ENCODE peak calls at places on chromosomes 13 and 19, in seven cellular contexts. T is adrenal gland, U is uterus, L is heart left ventricle, A is upper lobe of left lung, K is GM12878, O is IMR-90. D is an unnamed sample.

GRCh38 chr13:99384468-99384867 is 77.3 kb upstream of the GPR183 start:
- DNase-seq in T (no peak), U (no peak), L (no peak), A (no peak), K (no peak), O (no peak), D (no peak)

GRCh38 chr19:42374826-42375376 is 15.2 kb downstream of the CNFN start:
- DNase-seq in T (no peak), U (no peak), L (no peak), A (no peak), K (no peak), O (no peak), D (no peak)

GRCh38 chr19:11737964-11738745 is 591 bp downstream of the ZNF823 start:
- DNase-seq in T (peak), U (peak), L (peak), A (peak), K (no peak), O (peak), D (peak)

GRCh38 chr19:35354898-35355297 is 3.4 kb upstream of the FFAR3 start:
- DNase-seq in T (no peak), U (no peak), L (no peak), A (peak), K (peak), O (no peak), D (no peak)

GRCh38 chr19:19749332-19750130 is 16.6 kb upstream of the ZNF14 start:
- DNase-seq in T (no peak), U (no peak), L (no peak), A (no peak), K (no peak), O (no peak), D (no peak)

GRCh38 chr13:102402292-102402691 is 444 bp upstream of the FGF14 start:
- DNase-seq in T (peak), U (peak), L (peak), A (peak), K (no peak), O (peak), D (peak)

GRCh38 chr13:113671066-113672001 is 4.3 kb downstream of the GRK1 start:
- DNase-seq in T (no peak), U (peak), L (no peak), A (peak), K (no peak), O (no peak), D (no peak)

GRCh38 chr13:103140001-103140671 is 73.9 kb upstream of the SLC10A2 start:
- DNase-seq in T (peak), U (no peak), L (no peak), A (no peak), K (peak), O (no peak), D (no peak)

GRCh38 chr13:66359910-66360552 is 870.1 kb downstream of the PCDH9 start:
- DNase-seq in T (no peak), U (no peak), L (no peak), A (no peak), K (no peak), O (no peak), D (no peak)

GRCh38 chr19:11729586-11729985 is 9.2 kb downstream of the ZNF823 start:
- DNase-seq in T (no peak), U (no peak), L (no peak), A (no peak), K (no peak), O (no peak), D (no peak)

GRCh38 chr13:109764474-109765292 is 21.7 kb downstream of the IRS2 start:
- DNase-seq in T (no peak), U (no peak), L (no peak), A (no peak), K (no peak), O (peak), D (no peak)

DNA sequence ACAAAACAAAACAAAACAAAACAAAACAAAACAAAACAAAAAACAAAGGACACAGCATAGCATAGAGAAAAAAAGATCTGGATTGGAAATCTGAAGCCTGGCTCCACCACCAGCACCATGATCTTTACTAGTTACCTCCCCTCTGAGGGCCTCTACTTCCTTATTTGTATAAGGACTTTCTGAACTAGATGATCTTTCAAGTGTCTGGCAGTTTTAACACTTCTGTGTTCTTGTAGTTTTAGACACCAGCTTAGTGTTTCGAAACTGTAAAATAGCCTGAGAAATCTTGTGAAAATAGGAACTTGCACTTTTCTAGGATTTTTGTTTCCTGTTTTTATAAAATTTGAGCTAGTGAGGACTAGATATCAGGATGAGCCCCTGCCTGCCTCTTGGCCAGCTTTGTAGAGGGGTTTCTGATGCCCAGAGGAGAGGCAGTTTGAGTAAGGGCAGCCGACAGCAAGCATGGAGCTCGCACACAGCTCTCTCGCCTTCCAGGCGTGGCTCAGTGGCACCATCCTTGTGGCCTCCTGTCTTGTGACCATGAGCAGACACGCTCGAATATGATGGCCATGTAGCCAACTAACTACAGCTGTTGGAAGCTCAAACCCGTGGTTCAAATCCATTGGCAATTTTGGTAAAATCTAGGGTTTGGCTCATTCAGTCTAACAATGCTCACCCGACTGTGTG is 319.0 kb downstream of the KCNRG start:
- DNase-seq in T (no peak), U (no peak), L (no peak), A (no peak), K (no peak), O (no peak), D (no peak)
- H3K27ac ChIP-seq in T (no peak), U (no peak), L (peak), A (no peak), K (no peak), O (peak), D (no peak)

GRCh38 chr19:55383789-55384575 is at the start of gene TMEM238:
- DNase-seq in T (peak), U (peak), L (peak), A (peak), K (no peak), O (peak), D (peak)

GRCh38 chr19:55386515-55386947 is 799 bp downstream of the RPL28 start:
- DNase-seq in T (no peak), U (no peak), L (no peak), A (no peak), K (no peak), O (no peak), D (no peak)

GRCh38 chr19:55384576-55385235 is 614 bp upstream of the TMEM238 start:
- DNase-seq in T (peak), U (peak), L (peak), A (no peak), K (no peak), O (no peak), D (peak)

GRCh38 chr19:55385236-55385748 is 440 bp upstream of the RPL28 start:
- DNase-seq in T (peak), U (peak), L (peak), A (peak), K (peak), O (peak), D (peak)

DNA sequence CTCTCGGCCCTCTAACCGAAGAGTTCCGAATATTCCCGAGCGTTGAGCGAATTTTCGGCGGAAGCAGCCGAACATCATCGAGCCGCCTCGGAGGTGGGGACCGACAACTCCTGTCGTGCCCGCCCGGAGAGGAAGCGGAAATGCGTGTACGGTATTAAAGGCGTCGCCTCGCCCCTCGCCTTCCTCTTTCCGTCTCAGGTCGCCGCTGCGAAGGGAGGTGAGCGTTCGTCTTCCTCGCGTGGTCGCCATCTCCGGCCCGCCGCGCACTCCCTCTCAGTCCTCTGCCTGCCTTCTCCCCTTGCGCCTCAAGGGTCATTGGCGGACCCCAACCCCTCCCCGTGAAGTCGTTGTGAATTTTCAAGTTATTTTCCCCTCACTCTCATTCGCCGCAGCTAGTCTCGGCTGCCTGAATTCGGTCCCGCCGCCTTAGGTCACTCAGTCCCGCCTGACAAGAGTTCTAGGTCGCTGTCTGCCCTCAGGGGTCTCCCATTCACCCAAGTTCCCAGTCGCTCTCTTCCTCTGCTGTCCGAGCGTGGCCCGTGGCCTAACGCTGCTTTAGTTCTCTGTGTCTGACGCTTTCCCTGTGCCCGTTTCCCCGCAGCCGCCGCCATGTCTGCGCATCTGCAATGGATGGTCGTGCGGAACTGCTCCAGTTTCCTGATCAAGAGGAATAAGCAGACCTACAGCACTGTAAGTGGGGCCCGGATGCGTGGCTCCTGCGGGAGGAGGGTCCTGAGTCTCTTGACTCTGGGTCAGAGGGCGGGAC is at the start of gene RPL28:
- DNase-seq in T (peak), U (peak), L (peak), A (peak), K (peak), O (peak), D (peak)
- TF ChIP-seq POLR2A in T (peak), U (peak), L (peak), A (peak), K (peak), O (peak), D (peak)

DNA sequence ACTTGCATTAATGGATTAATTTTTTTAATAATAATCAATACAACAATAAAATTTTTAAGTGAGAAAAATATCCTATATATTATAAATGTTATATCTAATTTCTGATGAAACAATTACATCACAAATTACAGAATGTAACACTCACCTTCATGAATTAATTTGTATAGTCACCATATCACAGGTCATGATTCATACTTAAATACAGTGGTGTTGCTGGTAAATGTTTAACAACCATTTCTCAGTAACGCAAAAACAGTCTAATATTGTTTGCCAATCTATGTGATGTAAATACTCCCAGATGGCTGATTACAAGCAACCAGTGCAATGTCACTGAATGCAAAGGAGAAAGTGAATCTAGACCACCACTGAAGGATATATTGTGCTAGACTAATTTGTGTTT is 97.5 kb downstream of the DIAPH3 start:
- DNase-seq in T (no peak), U (no peak), L (no peak), A (no peak), K (no peak), O (no peak), D (no peak)
- H3K27ac ChIP-seq in T (no peak), U (no peak), L (no peak), A (no peak), K (no peak), O (no peak), D (no peak)

DNA sequence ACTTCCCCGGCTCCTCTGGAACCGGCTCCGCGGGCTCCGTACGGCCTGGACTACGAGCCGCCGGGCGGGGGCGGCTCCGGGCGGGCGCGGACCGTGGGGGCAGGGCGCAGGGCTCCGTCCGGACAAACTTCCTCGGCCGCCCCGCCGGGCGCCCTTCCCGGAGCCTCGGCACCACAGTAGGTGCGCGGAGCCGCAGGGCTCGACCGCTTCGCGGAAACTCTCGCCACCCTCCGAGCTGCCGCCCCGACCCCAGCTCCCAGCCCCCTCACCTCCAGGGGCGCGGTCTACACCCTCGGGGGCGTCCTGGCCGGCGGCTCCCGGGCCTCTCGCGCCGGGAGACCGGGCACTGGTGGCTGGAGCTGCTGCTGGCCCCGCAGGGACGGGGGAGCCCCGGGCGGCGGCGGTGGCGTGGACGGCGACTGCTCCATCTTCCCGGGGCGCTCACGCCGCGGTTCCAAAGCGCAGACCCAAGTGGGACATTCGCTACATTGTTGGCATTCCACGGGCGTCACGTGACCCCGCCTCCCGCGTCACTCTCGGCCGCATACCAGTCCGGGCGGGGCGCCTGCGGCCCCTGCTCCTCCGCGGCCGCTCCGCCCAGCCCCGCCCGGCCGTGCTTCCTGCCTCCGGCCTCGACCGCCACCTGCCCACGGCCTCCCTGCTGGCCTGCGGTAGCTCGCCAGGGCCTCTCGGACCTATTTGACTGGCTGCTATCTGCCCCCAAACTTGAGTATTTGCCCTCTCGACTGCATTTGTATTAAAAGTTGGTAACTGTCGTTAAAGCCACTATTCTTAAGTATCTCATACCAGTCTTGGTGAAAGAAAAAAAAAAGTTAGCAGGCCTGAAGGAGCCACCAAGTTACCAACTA is at the start of gene LATS2:
- DNase-seq in T (peak), U (peak), L (peak), A (peak), K (peak), O (peak), D (peak)
- TF ChIP-seq POLR2A in T (peak), U (peak), L (peak), A (peak), K (peak), O (peak), D (peak)

DNA sequence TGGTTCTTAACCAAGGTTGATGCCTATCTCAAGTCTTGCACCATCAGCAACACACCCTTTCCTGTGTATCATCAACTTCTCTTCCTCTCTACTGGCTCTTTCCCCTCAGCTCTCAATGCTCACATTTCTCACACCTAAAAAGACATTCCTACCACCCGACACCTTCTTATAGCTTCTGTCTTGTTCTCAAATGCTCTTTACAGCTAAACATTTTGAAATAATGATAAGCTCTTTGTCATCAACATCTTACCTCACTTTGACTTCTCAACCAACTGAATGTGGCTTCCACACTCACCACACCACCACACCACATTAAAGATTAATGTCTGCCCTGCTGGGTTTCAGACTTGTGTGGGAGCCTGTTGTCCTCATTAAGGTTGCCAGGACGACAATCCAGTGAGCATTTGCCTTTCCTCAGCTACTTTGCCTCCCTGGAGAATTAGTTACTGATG is 67.8 kb downstream of the RXFP2 start:
- DNase-seq in T (no peak), U (no peak), L (no peak), A (no peak), K (no peak), O (no peak), D (no peak)
- H3K27ac ChIP-seq in T (no peak), U (no peak), L (no peak), A (no peak), K (no peak), O (no peak), D (no peak)

DNA sequence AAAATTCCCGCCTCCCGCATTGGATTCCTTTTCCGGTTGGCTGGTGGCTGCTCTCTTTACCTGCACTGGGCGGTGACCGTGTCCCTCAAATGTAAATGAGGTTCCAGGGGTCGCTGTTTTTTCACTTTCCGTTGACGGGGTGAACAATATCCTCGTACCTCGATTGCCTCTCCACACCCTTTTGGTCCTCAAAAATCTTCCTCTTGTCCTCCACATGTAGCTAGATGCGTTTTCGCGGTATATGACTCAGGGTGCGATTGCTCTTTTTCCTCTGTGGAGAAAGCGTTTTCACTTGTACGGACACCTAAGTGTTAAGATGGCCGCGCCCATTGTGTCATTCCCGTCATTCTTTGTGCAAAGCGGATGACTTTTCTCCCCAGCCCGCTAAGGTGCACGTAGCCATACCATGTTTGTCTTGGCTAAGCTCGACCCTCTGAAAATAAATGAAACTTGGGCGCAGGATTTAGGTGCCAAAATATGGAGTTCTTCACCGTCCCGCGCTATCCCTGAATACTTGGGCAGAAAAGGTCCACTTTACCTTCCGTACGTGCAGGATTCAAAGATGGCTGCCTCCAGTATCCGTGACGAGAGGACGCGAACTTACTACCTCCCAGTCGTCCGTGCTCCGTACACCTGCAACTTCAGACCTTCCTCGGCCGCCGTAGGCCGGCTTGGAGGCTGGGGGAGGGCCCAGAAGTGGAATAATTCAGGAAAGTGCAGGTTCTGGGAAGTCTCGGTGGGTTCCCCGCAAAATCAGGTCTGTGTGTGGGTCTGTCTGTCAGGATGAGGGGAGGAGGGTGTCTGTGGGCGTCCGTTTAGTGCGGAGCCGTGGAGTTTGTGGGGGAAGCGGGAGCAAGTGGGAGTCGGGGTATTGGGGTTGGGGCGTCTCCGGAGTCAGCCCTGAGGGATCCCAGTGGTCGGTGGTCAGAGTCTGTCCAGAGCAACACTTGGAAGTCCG is at the start of gene ZNF613:
- DNase-seq in T (peak), U (peak), L (peak), A (peak), K (peak), O (peak), D (peak)
- TF ChIP-seq POLR2A in T (peak), U (no peak), L (no peak), A (no peak), K (peak), O (no peak), D (peak)

DNA sequence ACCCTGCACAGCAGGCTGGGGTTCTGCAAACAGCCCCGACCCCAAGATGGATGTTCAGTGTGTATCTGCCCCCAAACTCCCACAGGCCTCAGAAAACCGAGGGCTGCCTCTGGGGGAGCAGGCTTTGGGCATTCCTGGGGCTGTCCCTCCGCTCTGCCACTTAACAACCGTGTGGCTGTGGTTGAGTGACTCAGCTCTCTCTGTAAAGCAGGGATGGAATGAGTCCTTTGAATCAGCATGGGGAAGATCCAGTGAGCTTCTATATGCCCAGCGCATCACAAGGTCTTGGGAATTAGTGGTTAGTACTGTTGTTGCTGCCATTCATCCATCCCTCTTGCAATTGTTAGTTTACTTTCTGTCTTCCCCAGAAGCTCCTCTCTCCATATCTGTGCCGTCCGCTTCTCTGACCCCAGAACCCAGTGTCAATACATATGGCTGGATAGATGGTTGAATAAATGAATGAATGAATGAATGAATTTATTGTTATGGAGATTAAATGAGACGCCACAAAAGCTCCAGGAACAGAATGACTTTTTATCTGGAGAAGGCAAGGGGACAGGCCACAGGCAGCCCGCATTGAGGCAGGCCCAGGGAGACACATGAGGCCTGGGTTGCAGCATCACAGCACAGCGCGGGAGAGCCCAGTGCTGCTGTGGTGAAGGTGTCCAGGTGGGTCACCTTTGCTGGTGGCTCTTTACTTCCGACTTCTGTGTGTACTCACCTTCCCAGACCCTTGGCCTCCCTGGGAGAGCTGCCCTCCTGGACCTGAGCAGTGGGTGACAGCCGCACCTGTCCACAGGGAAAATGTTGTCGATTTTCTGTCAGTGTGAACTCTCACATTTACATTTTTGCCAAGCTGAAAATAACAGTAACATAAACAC is 89.3 kb downstream of the RGCC start:
- DNase-seq in T (no peak), U (no peak), L (no peak), A (no peak), K (no peak), O (peak), D (no peak)
- H3K27ac ChIP-seq in T (no peak), U (peak), L (peak), A (no peak), K (no peak), O (no peak), D (no peak)

GRCh38 chr19:6530385-6531162 is at the start of gene TNFSF9:
- DNase-seq in T (peak), U (peak), L (peak), A (peak), K (no peak), O (peak), D (peak)
- TF ChIP-seq POLR2A in T (peak), U (peak), L (peak), A (peak), K (peak), O (no peak), D (no peak)

D was measured in thyroid gland.